ENCODE peak calls at places on chromosomes 11 and 22, in four cellular contexts. B is RPMI7951, M is stromal cell of bone marrow, R is DMS153. G is an unnamed sample.

GRCh38 chr11:79139900-79140299 is 300.9 kb downstream of the TENM4 start:
- DNase-seq in M (no peak), B (no peak), R (no peak), G (no peak)

GRCh38 chr22:42863349-42863911 is 6.4 kb upstream of the ARFGAP3 start:
- DNase-seq in R (no peak), B (peak), M (peak), G (no peak)

GRCh38 chr22:23192133-23192532 is 11.8 kb downstream of the BCR start:
- DNase-seq in B (no peak), R (peak), M (no peak), G (peak)

GRCh38 chr11:20276661-20277000 is 86.9 kb upstream of the HTATIP2 start:
- DNase-seq in B (no peak), M (no peak), R (no peak), G (no peak)

GRCh38 chr11:126310229-126310991 is 6.5 kb downstream of the DCPS start:
- DNase-seq in M (peak), R (peak), B (peak), G (peak)

GRCh38 chr11:89347071-89347470 is 144.1 kb downstream of the NOX4 start:
- DNase-seq in M (no peak), B (no peak), R (no peak), G (no peak)

GRCh38 chr22:32044913-32045312 is 1.9 kb downstream of the SLC5A1 start:
- DNase-seq in M (no peak), R (peak), B (no peak), G (no peak)

GRCh38 chr22:50034126-50035081 is 21.8 kb upstream of the IL17REL start:
- DNase-seq in M (no peak), B (no peak), R (no peak), G (no peak)

GRCh38 chr11:105392546-105392945 is 217.3 kb upstream of the GRIA4 start:
- DNase-seq in B (no peak), R (no peak), M (peak), G (no peak)

GRCh38 chr11:34266987-34267386 is 90.8 kb downstream of the ABTB2 start:
- DNase-seq in M (no peak), R (no peak), B (no peak), G (no peak)

GRCh38 chr11:94926698-94927237 is 46.6 kb downstream of the CWC15 start:
- DNase-seq in R (no peak), M (peak), B (peak), G (no peak)

GRCh38 chr11:17439316-17439782 is 37.3 kb downstream of the ABCC8 start:
- DNase-seq in B (no peak), R (peak), M (no peak), G (peak)

GRCh38 chr11:35792148-35792845 is 129.7 kb downstream of the TRIM44 start:
- DNase-seq in B (peak), M (no peak), R (no peak), G (peak)

GRCh38 chr11:89249196-89249595 is 71.5 kb downstream of the TYR start:
- DNase-seq in B (peak), R (no peak), M (no peak), G (no peak)

GRCh38 chr11:67118059-67118766 is 850 bp upstream of the KDM2A start:
- DNase-seq in M (no peak), R (no peak), B (peak), G (no peak)

GRCh38 chr11:78451371-78452150 is 33.9 kb upstream of the GAB2 start:
- DNase-seq in B (no peak), R (no peak), M (no peak), G (no peak)

GRCh38 chr22:21457023-21457787 is 10.0 kb upstream of the TMEM191C start:
- DNase-seq in B (no peak), R (no peak), M (no peak), G (no peak)

GRCh38 chr22:17910561-17911311 is 113.6 kb downstream of the MICAL3 start:
- DNase-seq in B (peak), M (peak), R (no peak), G (no peak)

GRCh38 chr11:111982019-111982464 is 43.2 kb upstream of the DLAT start:
- DNase-seq in B (peak), R (peak), M (no peak), G (no peak)

GRCh38 chr11:126544311-126545056 is 189.0 kb downstream of the ST3GAL4 start:
- DNase-seq in R (peak), B (peak), M (no peak), G (peak)

GRCh38 chr11:132886335-132886734 is 646.0 kb downstream of the OPCML start:
- DNase-seq in R (no peak), B (peak), M (peak), G (no peak)

GRCh38 chr22:47112994-47113879 is 350.8 kb downstream of the TBC1D22A start:
- DNase-seq in B (no peak), R (no peak), M (no peak), G (no peak)

GRCh38 chr11:115080923-115081322 is 402.6 kb downstream of the NXPE2 start:
- DNase-seq in M (no peak), B (no peak), R (no peak), G (no peak)

GRCh38 chr11:123421589-123421988 is 8.5 kb upstream of the GRAMD1B start:
- DNase-seq in M (no peak), R (no peak), B (no peak), G (no peak)

GRCh38 chr22:36506637-36507517 is at the start of gene FOXRED2:
- DNase-seq in R (peak), M (peak), B (peak), G (peak)

GRCh38 chr22:37148031-37148651 is 1.6 kb downstream of the IL2RB start:
- DNase-seq in R (no peak), B (no peak), M (no peak), G (no peak)

GRCh38 chr11:66728760-66729385 is at the start of gene SPTBN2:
- DNase-seq in R (no peak), M (no peak), B (no peak), G (peak)

GRCh38 chr11:67998150-67999045 is 5.5 kb downstream of the UNC93B1 start:
- DNase-seq in B (no peak), R (no peak), M (no peak), G (no peak)

GRCh38 chr11:57428643-57429042 is 1.7 kb upstream of the SLC43A3 start:
- DNase-seq in B (no peak), R (no peak), M (no peak), G (no peak)

GRCh38 chr11:90434858-90435257 is 212.0 kb upstream of the CHORDC1 start:
- DNase-seq in B (peak), R (peak), M (no peak), G (no peak)

GRCh38 chr11:118152552-118153471 is at the start of gene SCN4B:
- DNase-seq in R (peak), M (no peak), B (peak), G (no peak)

GRCh38 chr11:36399745-36400144 is 103.7 kb downstream of the PRR5L start:
- DNase-seq in B (no peak), M (no peak), R (no peak), G (no peak)

GRCh38 chr22:44628273-44628672 is 73.7 kb upstream of the PRR5 start:
- DNase-seq in B (no peak), M (no peak), R (no peak), G (no peak)

GRCh38 chr11:44718612-44719390 is 8.0 kb upstream of the TSPAN18 start:
- DNase-seq in R (no peak), M (no peak), B (no peak), G (no peak)

GRCh38 chr11:18171377-18172000 is 1.1 kb upstream of the MRGPRX4 start:
- DNase-seq in B (peak), M (peak), R (no peak), G (no peak)

GRCh38 chr11:84130646-84131427 is 844.7 kb upstream of the CCDC90B start:
- DNase-seq in M (no peak), B (no peak), R (no peak), G (no peak)

GRCh38 chr11:68574308-68574707 is 110.0 kb upstream of the GAL start:
- DNase-seq in B (no peak), R (no peak), M (no peak), G (peak)

G was measured in DMS79.